ENCODE peak calls at places on chromosomes 16 and 17, in six cellular contexts. X is activated CD8-positive, alpha-beta memory T cell treated with anti-CD3 and anti-CD28 coated beads for 4 hours; T is smooth muscle cell of the brain vasculature; U is progenitor cell of endocrine pancreas; J is WTC11; Z is HFF-Myc. G is an unnamed sample.

GRCh38 chr16:52435573-52435972 is 111.4 kb downstream of the TOX3 start:
- DNase-seq in U (no peak), X (no peak), J (no peak), Z (no peak), T (no peak), G (no peak)

GRCh38 chr16:62965831-62966230 is 929.6 kb upstream of the CDH8 start:
- DNase-seq in T (no peak), J (no peak), Z (no peak), X (no peak), U (no peak), G (no peak)

GRCh38 chr17:44752953-44753861 is 5.6 kb upstream of the ADAM11 start:
- DNase-seq in U (no peak), T (no peak), Z (no peak), X (no peak), J (no peak), G (no peak)

GRCh38 chr17:69358688-69359596 is 32.0 kb upstream of the ABCA5 start:
- DNase-seq in Z (no peak), X (no peak), U (no peak), T (no peak), J (peak; percentile 55), G (no peak)

GRCh38 chr17:16939606-16940115 is 32.3 kb downstream of the TNFRSF13B start:
- DNase-seq in T (no peak), X (no peak), Z (no peak), U (no peak), J (peak; percentile 15), G (no peak)

GRCh38 chr17:35788504-35788998 is 6.9 kb downstream of the MMP28 start:
- DNase-seq in U (no peak), Z (peak; percentile 61), T (no peak), X (no peak), J (no peak), G (no peak)

GRCh38 chr17:37098910-37099664 is 150.3 kb downstream of the AATF start:
- DNase-seq in X (no peak), J (no peak), T (no peak), U (no peak), Z (no peak), G (no peak)

GRCh38 chr17:82157046-82158035 is 55.3 kb downstream of the CCDC57 start:
- DNase-seq in Z (no peak), X (no peak), J (no peak), T (no peak), U (no peak), G (no peak)

GRCh38 chr16:73831197-73831596 is 465.4 kb upstream of the PSMD7 start:
- DNase-seq in J (no peak), U (no peak), Z (no peak), T (no peak), X (no peak), G (no peak)